ENCODE peak calls at places on chromosomes 11 and 22, in nine cellular contexts. Z is mammary epithelial cell, X is upper lobe of right lung, T is colonic mucosa, F is tibial nerve, I is K562, H is right cardiac atrium, G is HCT116, N is heart left ventricle. S is an unnamed sample.

GRCh38 chr11:104435498-104435897 is 271.6 kb upstream of the PDGFD start:
- DNase-seq in Z (no peak), X (no peak), T (no peak), F (no peak), I (peak; percentile 22), H (no peak), G (no peak), N (no peak), S (no peak)

GRCh38 chr11:101049123-101049522 is 80.5 kb downstream of the PGR start:
- DNase-seq in Z (peak; percentile 70), X (no peak), T (no peak), F (no peak), I (peak; percentile 22), H (no peak), G (no peak), N (no peak), S (no peak)

GRCh38 chr22:44723801-44724200 is 21.8 kb downstream of the PRR5 start:
- DNase-seq in Z (peak; percentile 15), X (no peak), T (no peak), F (no peak), I (peak; percentile 79), H (no peak), G (peak; percentile 64), N (no peak), S (peak; percentile 20)

GRCh38 chr11:75523811-75524401 is 1.8 kb downstream of the GDPD5 start:
- DNase-seq in Z (no peak), X (no peak), T (no peak), F (no peak), I (no peak), H (no peak), G (no peak), N (no peak), S (no peak)

GRCh38 chr22:28230682-28231081 is 311.6 kb upstream of the PITPNB start:
- DNase-seq in Z (no peak), X (no peak), T (no peak), F (no peak), I (no peak), H (no peak), G (no peak), N (no peak), S (peak; percentile 71)

GRCh38 chr22:40451230-40451629 is 80.8 kb downstream of the SGSM3 start:
- DNase-seq in Z (no peak), X (no peak), T (no peak), F (no peak), I (no peak), H (no peak), G (no peak), N (no peak), S (no peak)

GRCh38 chr22:27032121-27032761 is 374.9 kb downstream of the MIAT start:
- DNase-seq in Z (no peak), X (no peak), T (no peak), F (no peak), I (peak; percentile 5), H (peak; percentile 69), G (no peak), N (peak; percentile 20), S (no peak)

GRCh38 chr11:76513654-76514034 is 68.8 kb downstream of the EMSY start:
- DNase-seq in Z (no peak), X (no peak), T (no peak), F (no peak), I (no peak), H (no peak), G (no peak), N (no peak), S (no peak)

GRCh38 chr11:9895016-9895415 is 231.1 kb downstream of the SWAP70 start:
- DNase-seq in Z (peak; percentile 69), X (no peak), T (no peak), F (no peak), I (no peak), H (no peak), G (no peak), N (no peak), S (peak; percentile 58)

GRCh38 chr22:20654343-20655208 is 119.3 kb upstream of the SERPIND1 start:
- DNase-seq in Z (no peak), X (peak; percentile 81), T (no peak), F (no peak), I (no peak), H (no peak), G (no peak), N (no peak), S (no peak)

GRCh38 chr22:32932176-32932575 is 126.0 kb downstream of the SYN3 start:
- DNase-seq in Z (peak; percentile 73), X (no peak), T (no peak), F (no peak), I (no peak), H (no peak), G (no peak), N (no peak), S (peak; percentile 51)

GRCh38 chr11:70816156-70816678 is 417.9 kb downstream of the CTTN start:
- DNase-seq in Z (no peak), X (no peak), T (no peak), F (no peak), I (no peak), H (no peak), G (no peak), N (no peak), S (no peak)

GRCh38 chr11:70820311-70820710 is 422.0 kb downstream of the CTTN start:
- DNase-seq in Z (no peak), X (no peak), T (no peak), F (no peak), I (no peak), H (peak; percentile 46), G (no peak), N (no peak), S (no peak)

GRCh38 chr11:70820712-70821111 is 422.4 kb downstream of the CTTN start:
- DNase-seq in Z (no peak), X (no peak), T (no peak), F (no peak), I (no peak), H (peak; percentile 14), G (no peak), N (no peak), S (no peak)

GRCh38 chr11:70815485-70815832 is 417.1 kb downstream of the CTTN start:
- DNase-seq in Z (no peak), X (no peak), T (no peak), F (no peak), I (no peak), H (no peak), G (no peak), N (no peak), S (no peak)

GRCh38 chr11:70819022-70819421 is 420.7 kb downstream of the CTTN start:
- DNase-seq in Z (no peak), X (no peak), T (no peak), F (no peak), I (no peak), H (peak; percentile 19), G (no peak), N (no peak), S (no peak)
- H3K9me3 ChIP-seq in Z (no peaks in the 10 kb centered on the region), X (no peaks in the 10 kb centered on the region), T (no peaks in the 10 kb centered on the region), F (no peaks in the 10 kb centered on the region), I (no peaks in the 10 kb centered on the region), H (no peaks in the 10 kb centered on the region), G (no peaks in the 10 kb centered on the region), N (no peaks in the 10 kb centered on the region), S (no peaks in the 10 kb centered on the region)

DNA sequence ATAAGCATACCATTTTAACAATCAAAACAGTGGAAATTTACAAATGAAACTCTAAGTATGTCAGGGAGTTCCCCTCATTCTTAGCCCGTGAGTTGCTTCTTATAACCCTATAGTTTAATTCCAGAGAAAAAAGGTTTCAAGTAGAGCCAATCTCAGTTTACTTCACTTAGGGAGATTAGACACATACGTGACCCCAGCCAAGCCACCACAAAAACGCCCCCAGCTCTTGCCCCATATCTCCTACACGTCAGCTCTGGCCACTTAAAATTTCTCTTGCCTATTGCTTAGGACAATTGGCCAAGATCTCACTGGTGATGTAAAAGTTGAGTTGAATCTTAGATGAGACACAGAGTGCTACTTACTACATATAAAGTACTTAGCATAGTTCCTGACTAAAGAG is 166.4 kb downstream of the ETS1 start:
- DNase-seq in Z (no peak), X (no peak), T (no peak), F (no peak), I (no peak), H (no peak), G (no peak), N (no peak), S (peak; percentile 90)
- H3K27ac ChIP-seq in Z (no peak overlapping the region), X (no peak overlapping the region), T (no peak overlapping the region), F (no peak overlapping the region), I (no peak overlapping the region), H (no peak overlapping the region), G (no peak overlapping the region), N (no peak overlapping the region), S (peak overlapping the region; percentile 35)

GRCh38 chr22:47392054-47392347 is 629.6 kb downstream of the TBC1D22A start:
- DNase-seq in Z (no peak), X (peak; percentile 56), T (no peak), F (no peak), I (no peak), H (no peak), G (no peak), N (no peak), S (no peak)

GRCh38 chr22:47392729-47393128 is 630.3 kb downstream of the TBC1D22A start:
- DNase-seq in Z (no peak), X (peak; percentile 44), T (no peak), F (no peak), I (no peak), H (no peak), G (no peak), N (no peak), S (no peak)

GRCh38 chr22:47391169-47392053 is 629.0 kb downstream of the TBC1D22A start:
- DNase-seq in Z (no peak), X (no peak), T (no peak), F (no peak), I (no peak), H (no peak), G (no peak), N (no peak), S (no peak)

GRCh38 chr22:47394504-47395440 is 632.3 kb downstream of the TBC1D22A start:
- DNase-seq in Z (no peak), X (peak; percentile 35), T (no peak), F (no peak), I (no peak), H (no peak), G (no peak), N (no peak), S (no peak)

DNA sequence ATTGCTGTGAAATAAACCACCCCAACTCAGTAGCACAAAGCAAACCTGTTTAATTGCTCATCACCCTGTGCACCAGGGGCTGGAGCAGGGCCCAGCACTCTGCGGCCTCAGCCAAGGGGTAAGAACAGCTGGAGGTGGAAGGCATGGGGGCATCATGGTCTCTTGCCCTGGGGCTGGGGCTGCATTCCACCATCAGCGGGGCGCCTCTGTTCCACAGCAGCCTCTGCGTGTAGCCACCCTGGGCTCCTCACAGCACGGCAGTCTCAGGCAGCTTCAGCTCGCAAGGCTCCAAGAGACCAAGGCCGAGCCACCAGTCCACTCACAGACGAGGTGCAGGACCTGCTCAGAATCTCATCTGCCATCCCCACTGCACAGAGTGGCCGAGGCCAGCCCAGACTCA is 630.7 kb downstream of the TBC1D22A start:
- DNase-seq in Z (no peak), X (peak; percentile 58), T (no peak), F (no peak), I (no peak), H (no peak), G (no peak), N (no peak), S (no peak)
- H3K9me3 ChIP-seq in Z (peaks cover 66% of the 10 kb centered on the region), X (no peaks in the 10 kb centered on the region), T (no peaks in the 10 kb centered on the region), F (no peaks in the 10 kb centered on the region), I (no peaks in the 10 kb centered on the region), H (no peaks in the 10 kb centered on the region), G (no peaks in the 10 kb centered on the region), N (no peaks in the 10 kb centered on the region), S (no peaks in the 10 kb centered on the region)

DNA sequence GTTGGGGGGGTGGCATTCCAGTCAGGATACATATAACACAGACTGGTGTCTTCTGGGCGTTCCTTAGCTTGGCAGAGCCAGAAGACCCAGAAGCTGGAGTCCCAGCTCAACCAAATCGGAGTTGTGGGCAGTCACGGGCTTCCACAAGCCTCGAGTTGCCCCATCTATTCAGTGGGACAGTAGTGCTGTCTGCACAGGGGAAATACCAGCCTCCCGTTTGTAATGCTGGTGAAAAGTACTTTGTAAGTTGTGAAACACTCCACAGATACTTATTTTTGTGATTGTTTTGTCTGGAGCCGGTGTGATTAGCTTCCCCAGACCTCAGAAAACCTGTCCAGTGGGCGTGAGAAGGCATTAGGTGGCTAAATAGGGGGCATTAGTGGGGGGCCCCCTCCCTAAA is 13.6 kb downstream of the DGKZ start:
- DNase-seq in Z (no peak), X (no peak), T (no peak), F (no peak), I (no peak), H (peak; percentile 46), G (no peak), N (no peak), S (no peak)
- H3K27ac ChIP-seq in Z (no peak overlapping the region), X (peak overlapping the region; percentile 86), T (peak overlapping the region; percentile 44), F (peak overlapping the region; percentile 71), I (peak overlapping the region; percentile 94), H (peak overlapping the region; percentile 83), G (no peak overlapping the region), N (peak overlapping the region; percentile 93), S (peak overlapping the region; percentile 36)

S was measured in fibroblast of lung.